ENCODE peak calls at places on chromosomes 2 and 18, in four cellular contexts. W is GM12878, X is keratinocyte, D is K562. T is an unnamed sample.

GRCh38 chr2:15560404-15560987 is 638 bp downstream of the NBAS start:
- DNase-seq in X (no peak), D (peak), W (no peak), T (peak)

GRCh38 chr2:86302320-86302719 is 35.1 kb downstream of the REEP1 start:
- DNase-seq in X (no peak), D (no peak), W (no peak), T (no peak)

GRCh38 chr2:197136452-197136851 is 174.1 kb downstream of the ANKRD44 start:
- DNase-seq in X (no peak), W (no peak), D (no peak), T (no peak)

GRCh38 chr2:187994464-187995331 is 297.0 kb upstream of the GULP1 start:
- DNase-seq in D (no peak), W (no peak), X (no peak), T (no peak)

GRCh38 chr2:120993661-120994060 is 258.0 kb downstream of the GLI2 start:
- DNase-seq in X (no peak), D (no peak), W (no peak), T (no peak)

GRCh38 chr2:46657042-46657504 is 177.7 kb downstream of the TMEM247 start:
- DNase-seq in X (no peak), W (no peak), D (peak), T (peak)

GRCh38 chr2:37870829-37871228 is 54.3 kb upstream of the RMDN2 start:
- DNase-seq in D (no peak), X (no peak), W (no peak), T (no peak)

GRCh38 chr18:44765451-44765850 is 84.8 kb downstream of the SETBP1 start:
- DNase-seq in W (no peak), X (no peak), D (no peak), T (no peak)

GRCh38 chr2:234258562-234259141 is 208.2 kb downstream of the SPP2 start:
- DNase-seq in W (no peak), D (no peak), X (peak), T (no peak)

GRCh38 chr2:124898827-124899226 is 873.7 kb downstream of the CNTNAP5 start:
- DNase-seq in D (no peak), W (no peak), X (no peak), T (no peak)

GRCh38 chr2:109129356-109129920 is 433 bp downstream of the SH3RF3 start:
- DNase-seq in X (no peak), W (no peak), D (no peak), T (no peak)

GRCh38 chr18:31057031-31057430 is 14.5 kb upstream of the DSC3 start:
- DNase-seq in D (no peak), X (no peak), W (no peak), T (no peak)

GRCh38 chr2:169528271-169528701 is 18.8 kb downstream of the KLHL41 start:
- DNase-seq in X (peak), D (peak), W (peak), T (peak)

GRCh38 chr2:167510071-167510759 is 621.9 kb downstream of the XIRP2 start:
- DNase-seq in D (no peak), X (no peak), W (no peak), T (no peak)

GRCh38 chr18:44325903-44326650 is 354.6 kb upstream of the SETBP1 start:
- DNase-seq in W (no peak), X (peak), D (peak), T (peak)

GRCh38 chr2:196537311-196537710 is 102.2 kb upstream of the CCDC150 start:
- DNase-seq in X (no peak), W (no peak), D (no peak), T (no peak)

GRCh38 chr2:237141556-237141955 is 55.9 kb downstream of the COPS8 start:
- DNase-seq in W (no peak), D (no peak), X (no peak), T (no peak)

GRCh38 chr2:28639092-28639691 is 112.4 kb upstream of the PPP1CB start:
- DNase-seq in D (no peak), X (no peak), W (no peak), T (no peak)

GRCh38 chr2:233037078-233037477 is 4.6 kb downstream of the NEU2 start:
- DNase-seq in X (no peak), W (no peak), D (no peak), T (no peak)

GRCh38 chr2:222448806-222449205 is 24.5 kb downstream of the SGPP2 start:
- DNase-seq in D (no peak), X (no peak), W (no peak), T (no peak)

GRCh38 chr18:54962919-54963645 is 3.8 kb upstream of the CCDC68 start:
- DNase-seq in X (no peak), D (no peak), W (no peak), T (no peak)

GRCh38 chr2:95390881-95391321 is 11.6 kb upstream of the FAHD2A start:
- DNase-seq in D (no peak), W (no peak), X (no peak), T (no peak)

GRCh38 chr2:232333361-232334135 is 45.0 kb upstream of the ALPP start:
- DNase-seq in W (no peak), X (no peak), D (peak), T (no peak)

GRCh38 chr2:234290671-234291070 is 206.2 kb downstream of the ARL4C start:
- DNase-seq in X (peak), W (peak), D (no peak), T (no peak)

GRCh38 chr18:63970803-63971191 is 916 bp downstream of the SERPINB8 start:
- DNase-seq in W (no peak), X (no peak), D (no peak), T (no peak)

GRCh38 chr2:112605926-112606325 is 21.5 kb downstream of the CHCHD5 start:
- DNase-seq in D (no peak), X (no peak), W (no peak), T (no peak)

GRCh38 chr18:8480506-8481328 is 128.5 kb upstream of the RAB12 start:
- DNase-seq in X (no peak), W (no peak), D (no peak), T (peak)

GRCh38 chr2:24491626-24492282 is 700 bp downstream of the NCOA1 start:
- DNase-seq in W (no peak), D (peak), X (no peak), T (peak)

GRCh38 chr18:48009116-48009825 is 78.8 kb upstream of the SMAD2 start:
- DNase-seq in D (no peak), W (no peak), X (no peak), T (no peak)

GRCh38 chr2:69082430-69082997 is 69.5 kb downstream of the ANTXR1 start:
- DNase-seq in W (no peak), X (peak), D (no peak), T (no peak)

GRCh38 chr2:216572582-216573578 is 60.3 kb upstream of the IGFBP2 start:
- DNase-seq in W (no peak), X (no peak), D (no peak), T (no peak)

GRCh38 chr2:65159261-65159660 is 29.4 kb upstream of the RAB1A start:
- DNase-seq in W (no peak), X (no peak), D (no peak), T (no peak)

GRCh38 chr2:65161551-65162100 is 31.7 kb upstream of the RAB1A start:
- DNase-seq in D (no peak), W (no peak), X (no peak), T (no peak)

GRCh38 chr2:65158557-65158956 is 28.7 kb upstream of the RAB1A start:
- DNase-seq in D (no peak), W (no peak), X (no peak), T (no peak)

GRCh38 chr2:65156041-65156440 is 26.1 kb upstream of the RAB1A start:
- DNase-seq in D (no peak), W (no peak), X (no peak), T (no peak)

DNA sequence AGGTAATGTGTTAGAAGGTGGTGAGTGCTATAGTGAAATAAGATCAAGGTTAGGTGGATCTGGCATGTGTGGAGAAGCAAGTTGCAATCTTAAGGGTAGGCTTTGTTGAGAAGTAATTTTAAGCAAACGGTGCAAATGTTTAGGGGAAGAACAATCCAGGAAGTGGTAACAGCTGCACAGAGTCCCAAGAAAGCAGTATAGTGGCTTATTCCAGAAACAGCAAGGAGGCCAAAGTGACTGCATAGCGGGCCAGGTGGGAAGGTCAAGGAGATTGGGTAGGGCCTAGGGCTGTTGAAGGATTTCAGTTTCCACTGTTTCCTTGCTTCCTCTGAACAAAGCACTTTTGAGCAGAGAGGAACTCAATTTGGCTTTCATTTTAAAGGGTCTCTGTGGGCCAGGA is 30.0 kb upstream of the RAB1A start:
- DNase-seq in X (no peak), D (no peak), W (no peak), T (no peak)
- H2AFZ ChIP-seq in X (no peak), D (peak), W (peak), T (peak)

GRCh38 chr2:192267484-192267883 is 72.8 kb upstream of the TMEFF2 start:
- DNase-seq in D (no peak), X (peak), W (no peak), T (no peak)
- H3K27ac ChIP-seq in D (no peak), X (peak), W (no peak), T (no peak)

GRCh38 chr2:228703099-228703498 is 521.6 kb upstream of the SPHKAP start:
- DNase-seq in D (no peak), W (no peak), X (no peak), T (no peak)

GRCh38 chr2:228701506-228701905 is 520.0 kb upstream of the SPHKAP start:
- DNase-seq in X (no peak), W (no peak), D (no peak), T (no peak)

GRCh38 chr2:228709788-228710371 is 528.4 kb upstream of the SPHKAP start:
- DNase-seq in D (no peak), W (no peak), X (no peak), T (no peak)

GRCh38 chr2:228707846-228708245 is 526.4 kb upstream of the SPHKAP start:
- DNase-seq in D (no peak), W (no peak), X (no peak), T (peak)

DNA sequence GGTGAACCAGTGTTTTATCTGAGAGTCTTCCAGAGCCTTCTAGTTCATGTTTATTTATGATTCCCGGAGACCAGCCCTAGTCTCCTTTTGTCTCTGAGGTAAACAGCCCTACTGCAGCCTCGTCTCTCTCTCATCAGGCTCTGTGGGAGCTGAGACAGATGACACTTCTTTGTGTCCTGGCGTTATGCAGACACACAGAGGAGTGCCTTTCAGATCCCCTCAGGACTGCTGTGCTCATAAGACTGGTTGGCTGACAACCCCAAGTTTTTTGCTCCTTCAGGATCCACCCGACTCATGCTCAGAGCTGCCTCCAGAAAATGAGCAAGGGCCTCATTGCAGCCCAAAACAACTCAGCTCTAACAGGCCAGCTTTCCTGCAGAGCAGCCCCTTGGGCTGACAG is 523.8 kb upstream of the SPHKAP start:
- DNase-seq in D (no peak), W (no peak), X (no peak), T (no peak)
- H2AFZ ChIP-seq in D (no peak), W (no peak), X (no peak), T (no peak)

GRCh38 chr2:101105654-101106053 is 45.5 kb downstream of the TBC1D8 start:
- DNase-seq in X (no peak), D (no peak), W (no peak), T (no peak)

GRCh38 chr2:101106453-101107181 is 44.6 kb downstream of the TBC1D8 start:
- DNase-seq in D (no peak), X (no peak), W (no peak), T (no peak)

GRCh38 chr2:101107246-101107645 is 43.9 kb downstream of the TBC1D8 start:
- DNase-seq in D (no peak), W (no peak), X (no peak), T (no peak)

GRCh38 chr2:101108357-101108756 is 42.8 kb downstream of the TBC1D8 start:
- DNase-seq in W (no peak), X (no peak), D (no peak), T (no peak)

GRCh38 chr2:101103846-101104245 is 47.3 kb downstream of the TBC1D8 start:
- DNase-seq in X (no peak), D (no peak), W (no peak), T (no peak)
- H3K27ac ChIP-seq in X (no peak), D (no peak), W (no peak), T (no peak)